ENCODE peak calls at places on chromosomes 5 and 9, in five cellular contexts. Q is left lung; E is psoas muscle; I is keratinocyte; Z is naive thymus-derived CD4-positive, alpha-beta T cell. C is an unnamed sample. For H3K36me3, the result is how much of the 10 kb centered on the place peaks cover.

GRCh38 chr9:107504585-107505455 is 15.3 kb upstream of the KLF4 start:
- DNase-seq in E (no peak), Q (no peak), I (no peak), Z (no peak), C (no peak)

GRCh38 chr9:69283003-69283402 is 42.0 kb upstream of the ENTREP1 start:
- DNase-seq in Q (no peak), Z (no peak), E (no peak), I (no peak), C (no peak)

GRCh38 chr5:15683332-15683731 is 183.4 kb downstream of the FBXL7 start:
- DNase-seq in I (no peak), E (no peak), Z (no peak), Q (no peak), C (no peak)

GRCh38 chr5:147234098-147234824 is 565 bp upstream of the STK32A start:
- DNase-seq in E (no peak), I (no peak), Q (no peak), Z (no peak), C (no peak)

GRCh38 chr9:133738806-133739150 is 626 bp upstream of the SARDH start:
- DNase-seq in I (no peak), Q (no peak), E (no peak), Z (no peak), C (no peak)

GRCh38 chr5:119166026-119166425 is 95.1 kb downstream of the DMXL1 start:
- DNase-seq in E (no peak), Z (no peak), Q (no peak), I (no peak), C (no peak)

GRCh38 chr5:58565033-58565432 is 17.8 kb upstream of the RAB3C start:
- DNase-seq in I (no peak), Z (no peak), Q (no peak), E (no peak), C (no peak)

GRCh38 chr9:37974506-37975173 is 70.7 kb upstream of the SLC25A51 start:
- DNase-seq in E (no peak), Z (no peak), Q (no peak), I (no peak), C (no peak)

GRCh38 chr9:36897019-36897418 is 137.0 kb downstream of the PAX5 start:
- DNase-seq in Q (no peak), E (no peak), I (no peak), Z (no peak), C (no peak)

GRCh38 chr9:97944612-97945011 is 6.6 kb upstream of the HEMGN start:
- DNase-seq in E (no peak), Z (no peak), Q (no peak), I (no peak), C (no peak)

GRCh38 chr5:131082034-131082550 is 83.0 kb downstream of the HINT1 start:
- DNase-seq in E (no peak), Z (no peak), I (no peak), Q (no peak), C (no peak)

GRCh38 chr9:3437031-3437430 is 88.8 kb downstream of the RFX3 start:
- DNase-seq in E (no peak), Q (no peak), Z (no peak), I (no peak), C (no peak)

GRCh38 chr5:101425345-101425744 is 522.3 kb upstream of the ST8SIA4 start:
- DNase-seq in E (no peak), Z (no peak), I (no peak), Q (no peak), C (no peak)

GRCh38 chr5:57494104-57495098 is 11.8 kb upstream of the ACTBL2 start:
- DNase-seq in E (no peak), Q (peak), I (peak), Z (no peak), C (peak)

GRCh38 chr9:29514336-29514735 is 1941.1 kb upstream of the C9orf72 start:
- DNase-seq in Z (no peak), Q (peak), E (no peak), I (no peak), C (no peak)

GRCh38 chr5:82107277-82107676 is 135.5 kb downstream of the ATG10 start:
- DNase-seq in Q (no peak), E (no peak), Z (no peak), I (no peak), C (no peak)

GRCh38 chr5:135227064-135228022 is 171.7 kb downstream of the MACROH2A1 start:
- DNase-seq in Z (no peak), Q (no peak), I (no peak), E (no peak), C (no peak)

GRCh38 chr9:131672451-131672850 is 67.4 kb downstream of the RAPGEF1 start:
- DNase-seq in Z (no peak), I (no peak), E (no peak), Q (no peak), C (no peak)

GRCh38 chr5:53785924-53786323 is 225.5 kb downstream of the NDUFS4 start:
- DNase-seq in E (no peak), I (no peak), Z (no peak), Q (no peak), C (no peak)

GRCh38 chr5:61322738-61323429 is 9.2 kb upstream of the ZSWIM6 start:
- DNase-seq in I (no peak), E (no peak), Z (no peak), Q (no peak), C (no peak)

GRCh38 chr5:178392998-178393397 is 160.4 kb upstream of the PHYKPL start:
- DNase-seq in Z (no peak), I (no peak), E (no peak), Q (peak), C (no peak)

GRCh38 chr5:145833616-145834200 is 1.4 kb downstream of the PRELID2 start:
- DNase-seq in Q (no peak), Z (no peak), E (no peak), I (no peak), C (no peak)

GRCh38 chr5:84437673-84438315 is 53.1 kb upstream of the EDIL3 start:
- DNase-seq in Q (no peak), E (no peak), Z (no peak), I (peak), C (no peak)

GRCh38 chr5:124572973-124573372 is 173.5 kb downstream of the ZNF608 start:
- DNase-seq in Z (no peak), I (no peak), Q (no peak), E (no peak), C (no peak)

GRCh38 chr9:91681461-91682305 is 258.1 kb upstream of the NFIL3 start:
- DNase-seq in Q (peak), I (no peak), Z (peak), E (peak), C (peak)

GRCh38 chr5:1468247-1468612 is 23.0 kb upstream of the SLC6A3 start:
- DNase-seq in I (no peak), Z (peak), E (no peak), Q (no peak), C (no peak)

GRCh38 chr9:35164711-35165110 is 2.9 kb downstream of the UNC13B start:
- DNase-seq in I (no peak), E (no peak), Z (no peak), Q (no peak), C (no peak)

GRCh38 chr9:131454028-131454427 is 48.7 kb upstream of the POMT1 start:
- DNase-seq in I (no peak), E (no peak), Z (no peak), Q (no peak), C (no peak)

GRCh38 chr5:96031811-96032261 is 70.2 kb upstream of the ELL2 start:
- DNase-seq in Z (no peak), I (no peak), E (no peak), Q (no peak), C (no peak)

GRCh38 chr5:133109655-133110483 is 58.1 kb downstream of the HSPA4 start:
- DNase-seq in E (peak), I (no peak), Q (no peak), Z (no peak), C (no peak)

GRCh38 chr5:76742586-76742985 is 26.7 kb downstream of the F2R start:
- DNase-seq in E (no peak), I (no peak), Z (no peak), Q (no peak), C (no peak)

GRCh38 chr5:143880178-143880577 is 68.2 kb downstream of the HMHB1 start:
- DNase-seq in I (no peak), Q (no peak), Z (no peak), E (no peak), C (no peak)

GRCh38 chr5:143877196-143877595 is 65.2 kb downstream of the HMHB1 start:
- DNase-seq in I (no peak), Q (no peak), E (no peak), Z (no peak), C (no peak)

GRCh38 chr5:143882520-143882919 is 70.6 kb downstream of the HMHB1 start:
- DNase-seq in I (no peak), Q (no peak), E (no peak), Z (no peak), C (no peak)

GRCh38 chr5:143879646-143880045 is 67.7 kb downstream of the HMHB1 start:
- DNase-seq in Q (no peak), Z (no peak), E (no peak), I (no peak), C (no peak)

GRCh38 chr5:143878430-143878829 is 66.5 kb downstream of the HMHB1 start:
- DNase-seq in I (no peak), Z (no peak), Q (no peak), E (no peak), C (no peak)
- H3K27ac ChIP-seq in I (no peak), Z (no peak), Q (no peak), E (no peak), C (no peak)

DNA sequence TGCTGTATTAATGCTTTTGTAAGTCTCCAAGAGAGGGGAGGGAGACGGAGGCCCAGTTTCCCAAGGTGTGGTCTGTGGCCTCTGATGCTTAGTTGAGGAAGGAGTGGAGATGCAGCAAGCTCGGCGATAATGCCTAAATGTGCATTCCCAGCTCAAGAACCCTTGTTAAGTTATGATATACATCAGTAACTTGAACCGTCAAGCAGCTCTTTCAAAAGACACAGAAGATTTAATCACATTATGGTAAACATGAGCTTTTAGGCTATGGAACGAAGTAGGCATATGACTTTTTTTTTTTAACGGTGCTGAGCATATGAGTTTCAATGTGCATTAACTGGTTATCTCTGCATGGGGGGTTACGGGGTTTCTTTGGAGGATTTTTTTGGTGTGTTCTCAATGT is 22.3 kb upstream of the GLE1 start:
- DNase-seq in Z (no peak), E (no peak), I (no peak), Q (no peak), C (no peak)
- H3K36me3 ChIP-seq in Z (under half), E (under half), I (under half), Q (half or more), C (half or more)

DNA sequence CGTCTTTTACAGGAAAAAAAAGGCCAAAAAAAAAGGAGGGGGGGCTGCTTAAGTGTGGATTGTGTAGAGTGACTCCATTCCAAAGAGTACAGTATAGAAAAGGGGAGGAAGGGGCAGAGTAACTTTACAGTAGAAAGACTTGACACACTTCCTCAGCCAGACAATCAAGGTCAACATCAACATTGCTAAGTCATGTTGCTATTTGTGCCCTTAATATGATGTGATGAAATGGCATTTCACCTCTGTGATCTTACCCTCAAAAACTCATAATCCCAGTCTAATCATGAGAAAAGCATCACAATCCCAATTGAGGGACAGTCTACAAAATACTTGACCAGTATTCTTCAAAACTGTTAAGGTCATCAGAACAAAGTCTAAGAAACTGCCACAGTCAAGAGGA is 2.1 kb upstream of the UBE2R2 start:
- DNase-seq in I (no peak), E (no peak), Q (no peak), Z (no peak), C (no peak)
- H3K27ac ChIP-seq in I (peak), E (peak), Q (no peak), Z (peak), C (peak)

GRCh38 chr9:108664309-108665255 is 191.2 kb downstream of the ACTL7B start:
- DNase-seq in E (no peak), I (no peak), Q (no peak), Z (no peak), C (no peak)
- H3K36me3 ChIP-seq in E (under half), I (under half), Q (under half), Z (under half), C (under half)

GRCh38 chr5:88825782-88826110 is 57.2 kb downstream of the MEF2C start:
- DNase-seq in Z (no peak), Q (no peak), I (no peak), E (no peak), C (no peak)

GRCh38 chr5:88829053-88829452 is 53.9 kb downstream of the MEF2C start:
- DNase-seq in Z (no peak), E (no peak), Q (no peak), I (no peak), C (no peak)

GRCh38 chr5:88826959-88827585 is 55.9 kb downstream of the MEF2C start:
- DNase-seq in Z (no peak), E (no peak), I (no peak), Q (peak), C (no peak)

GRCh38 chr5:88829773-88830172 is 53.2 kb downstream of the MEF2C start:
- DNase-seq in Z (no peak), Q (no peak), E (no peak), I (no peak), C (no peak)

DNA sequence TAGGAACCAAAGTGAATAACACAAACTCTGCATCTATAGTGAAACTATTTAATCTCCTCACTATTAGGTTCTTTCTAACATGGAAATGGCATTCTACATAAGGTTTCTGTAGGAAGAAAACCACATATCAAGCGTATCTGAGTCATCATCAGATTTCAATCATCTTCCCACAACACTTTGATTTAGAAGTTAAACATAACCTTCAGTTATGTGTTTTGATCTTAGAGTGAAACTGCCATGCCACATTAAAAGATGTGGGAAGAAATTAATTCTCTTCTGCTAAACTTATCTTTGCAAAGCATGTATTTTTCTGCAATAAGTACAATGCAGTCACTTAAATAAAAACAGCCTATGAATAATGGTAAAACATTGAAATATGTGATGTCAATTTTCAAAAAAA is 55.0 kb downstream of the MEF2C start:
- DNase-seq in Q (no peak), I (no peak), Z (no peak), E (no peak), C (no peak)
- H3K27ac ChIP-seq in Q (no peak), I (no peak), Z (no peak), E (peak), C (peak)

GRCh38 chr9:136470792-136471469 is 11.9 kb downstream of the SEC16A start:
- DNase-seq in E (no peak), I (no peak), Q (no peak), Z (no peak), C (no peak)

GRCh38 chr9:136471802-136472487 is 10.9 kb downstream of the SEC16A start:
- DNase-seq in Z (no peak), E (no peak), Q (no peak), I (no peak), C (no peak)

GRCh38 chr9:136474021-136474640 is 8.7 kb downstream of the SEC16A start:
- DNase-seq in I (no peak), E (no peak), Z (no peak), Q (no peak), C (no peak)

GRCh38 chr9:136473354-136473721 is 9.5 kb downstream of the SEC16A start:
- DNase-seq in E (no peak), Z (no peak), Q (no peak), I (no peak), C (no peak)

GRCh38 chr9:136472640-136473353 is 10.0 kb downstream of the SEC16A start:
- DNase-seq in Q (no peak), I (no peak), E (no peak), Z (no peak), C (no peak)
- H3K36me3 ChIP-seq in Q (half or more), I (half or more), E (under half), Z (under half), C (half or more)

GRCh38 chr9:90002299-90003045 is 397.7 kb downstream of the GADD45G start:
- DNase-seq in E (no peak), Z (no peak), Q (no peak), I (no peak), C (no peak)
- H3K27ac ChIP-seq in E (peak), Z (no peak), Q (no peak), I (no peak), C (peak)

C was measured in left ventricle myocardium inferior.